ENCODE peak calls at places on chromosome 17, in four cellular contexts. F, Z, B and J are unnamed samples. For H3K4me1, the result is how much of the 10 kb centered on the place peaks cover.

GRCh38 chr17:65029605-65030308 is 26.8 kb downstream of the GNA13 start:
- DNase-seq in F (no peak), Z (peak), B (no peak), J (no peak)

GRCh38 chr17:77798481-77798880 is 160.0 kb upstream of the TNRC6C start:
- DNase-seq in F (no peak), Z (no peak), B (no peak), J (no peak)

GRCh38 chr17:39757931-39758873 is 20.5 kb downstream of the GRB7 start:
- DNase-seq in F (no peak), Z (no peak), B (no peak), J (no peak)

GRCh38 chr17:73348018-73348823 is 36.4 kb upstream of the CDC42EP4 start:
- DNase-seq in F (no peak), Z (no peak), B (no peak), J (peak)

GRCh38 chr17:1580979-1581676 is 18.5 kb upstream of the PITPNA start:
- DNase-seq in F (no peak), Z (no peak), B (peak), J (no peak)

GRCh38 chr17:69773081-69773480 is 301.9 kb upstream of the KCNJ16 start:
- DNase-seq in F (no peak), Z (peak), B (no peak), J (no peak)

GRCh38 chr17:77888242-77889134 is 70.0 kb upstream of the TNRC6C start:
- DNase-seq in F (no peak), Z (peak), B (no peak), J (peak)

GRCh38 chr17:73639926-73640325 is 4.3 kb downstream of the SDK2 start:
- DNase-seq in F (no peak), Z (no peak), B (peak), J (no peak)

GRCh38 chr17:28811594-28812135 is 30.9 kb downstream of the FAM222B start:
- DNase-seq in F (peak), Z (peak), B (peak), J (no peak)

GRCh38 chr17:56912105-56912999 is 1.5 kb downstream of the TRIM25 start:
- DNase-seq in F (no peak), Z (peak), B (no peak), J (peak)

GRCh38 chr17:34756670-34757021 is 177.3 kb downstream of the TMEM132E start:
- DNase-seq in F (no peak), Z (no peak), B (no peak), J (peak)

GRCh38 chr17:78737332-78737731 is 44.7 kb downstream of the CYTH1 start:
- DNase-seq in F (peak), Z (peak), B (no peak), J (no peak)

GRCh38 chr17:55321507-55322064 is 56.8 kb downstream of the HLF start:
- DNase-seq in F (no peak), Z (no peak), B (no peak), J (no peak)

GRCh38 chr17:67183531-67183930 is 61.5 kb downstream of the HELZ start:
- DNase-seq in F (no peak), Z (peak), B (no peak), J (no peak)

GRCh38 chr17:41762841-41763240 is 23.7 kb downstream of the JUP start:
- DNase-seq in F (no peak), Z (no peak), B (no peak), J (no peak)

DNA sequence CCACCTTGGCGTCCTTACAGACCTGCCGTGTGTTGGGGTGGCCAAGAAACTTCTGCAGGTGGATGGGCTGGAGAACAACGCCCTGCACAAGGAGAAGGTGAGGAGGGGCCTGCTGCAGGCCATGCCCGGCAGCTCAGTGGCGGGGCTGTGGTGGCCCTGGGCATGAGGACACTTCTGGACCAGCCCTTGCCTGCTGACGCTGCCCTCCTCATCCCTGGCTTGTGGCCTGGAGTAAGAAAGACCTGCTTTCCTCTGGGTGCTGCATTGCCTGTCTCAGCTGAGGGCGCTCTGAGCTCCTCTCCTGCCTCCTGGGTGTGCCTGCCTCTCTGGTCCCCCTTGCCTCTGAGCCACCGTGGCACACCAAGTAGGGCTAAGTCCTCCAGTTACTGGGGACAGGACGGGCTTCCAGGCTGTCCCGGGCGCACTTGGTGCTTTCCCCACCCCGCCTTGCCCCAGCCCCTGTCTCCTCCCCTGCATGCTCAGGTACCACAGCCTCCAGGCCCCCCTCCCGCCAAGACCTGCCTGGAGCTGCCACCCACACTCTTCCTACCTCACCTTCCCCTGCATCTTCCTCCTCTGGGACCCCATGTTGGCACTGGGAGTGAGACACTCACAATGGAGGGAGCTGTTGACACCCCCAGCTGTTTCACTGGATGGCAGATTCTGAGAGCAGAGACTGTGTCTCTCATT is 8.7 kb downstream of the ENDOV start:
- DNase-seq in F (no peak), Z (no peak), B (no peak), J (peak)
- H3K4me1 ChIP-seq in F (under half), Z (under half), B (under half), J (under half)

DNA sequence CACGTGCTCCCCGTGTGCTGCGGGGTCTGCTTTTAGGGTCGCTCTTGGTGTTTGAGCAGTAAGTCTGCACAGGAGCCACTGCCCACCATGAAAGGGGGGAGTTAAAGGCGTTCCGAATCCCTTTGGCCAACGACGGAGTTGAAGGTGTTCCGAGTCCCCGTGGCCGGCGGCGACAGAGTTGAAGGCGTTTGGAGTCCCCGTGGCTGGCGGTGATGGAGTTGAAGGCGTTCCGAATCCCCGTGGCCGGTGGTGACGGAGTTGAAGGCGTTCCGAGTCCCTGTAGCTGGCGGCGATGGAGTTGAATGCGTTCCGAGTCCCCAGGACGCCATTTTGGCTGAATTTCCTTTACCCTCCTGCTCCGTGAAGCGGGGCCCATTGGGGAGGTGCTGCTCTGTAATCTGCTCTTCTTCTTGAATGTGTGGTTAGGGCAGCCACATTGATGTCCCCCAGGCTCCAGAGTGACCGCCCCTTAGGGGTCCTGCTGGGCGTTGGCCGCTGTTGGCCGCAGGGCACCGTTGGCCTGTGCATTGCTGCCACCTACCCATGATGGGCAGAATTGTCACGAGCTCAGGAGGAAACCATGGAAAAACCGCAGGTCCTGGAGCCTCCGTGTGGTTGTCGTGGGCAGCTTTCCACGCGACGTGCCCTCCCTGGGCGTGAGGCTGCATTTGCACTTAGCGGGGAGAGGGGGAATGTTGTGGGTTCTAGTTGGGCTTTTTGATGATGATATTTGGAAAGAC is 73.7 kb upstream of the ZNF750 start:
- DNase-seq in F (no peak), Z (peak), B (no peak), J (peak)
- H3K27ac ChIP-seq in F (no peak), Z (no peak), B (no peak), J (peak)

DNA sequence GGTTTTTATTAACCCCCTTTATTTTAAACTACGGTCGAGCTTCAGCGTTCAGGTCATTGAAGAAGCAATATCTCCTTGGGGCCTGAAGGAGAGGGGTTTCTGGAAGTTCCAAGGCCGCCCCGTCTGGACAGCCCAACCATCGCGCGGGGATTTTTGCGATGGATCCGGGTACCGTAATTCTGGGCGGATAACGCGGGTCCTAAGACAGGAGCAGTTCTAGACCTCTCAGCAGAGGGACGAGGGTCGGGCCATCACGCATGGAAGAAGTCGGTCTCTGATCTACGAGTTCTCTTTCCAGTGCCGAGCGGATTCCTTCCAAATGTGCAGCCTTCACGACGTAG is 3.6 kb downstream of the BORCS6 start:
- DNase-seq in F (no peak), Z (no peak), B (no peak), J (no peak)
- TF ChIP-seq CTCF in F (peak), Z (no peak), B (no peak), J (no peak)

DNA sequence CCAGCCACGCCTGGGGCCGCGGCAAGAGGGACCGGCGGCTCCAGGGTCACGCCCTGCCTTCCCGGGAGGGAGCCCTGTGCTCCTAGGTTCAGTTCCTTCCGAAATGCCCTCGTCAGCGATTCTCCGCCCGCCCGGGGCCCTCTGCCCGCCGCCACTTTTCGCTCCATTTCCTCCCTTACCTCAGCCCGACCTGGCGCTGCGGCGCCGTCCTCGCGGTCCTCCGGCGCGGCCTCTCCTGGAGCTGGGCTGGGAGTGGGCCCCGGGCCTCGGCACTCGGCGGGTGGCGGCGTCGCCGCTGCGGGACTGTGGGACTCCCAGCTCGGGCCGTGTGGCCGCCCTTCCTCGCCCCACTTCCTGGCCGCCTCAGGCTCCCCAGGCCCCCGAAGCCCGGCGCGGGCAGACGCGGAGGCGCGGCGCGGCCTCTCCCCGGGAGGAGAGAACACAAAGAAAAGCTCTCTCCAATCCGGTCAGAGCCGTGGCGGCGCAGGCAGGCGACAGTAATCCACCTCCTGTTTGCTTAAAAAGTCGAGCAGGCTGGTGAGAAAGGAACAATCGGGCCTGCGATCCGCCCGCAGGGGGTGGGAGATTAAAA is 1.6 kb downstream of the BAHCC1 start:
- DNase-seq in F (peak), Z (peak), B (no peak), J (peak)
- H3K4me1 ChIP-seq in F (under half), Z (under half), B (under half), J (under half)

GRCh38 chr17:44001461-44001920 is 2.9 kb upstream of the NAGS start:
- DNase-seq in F (no peak), Z (no peak), B (no peak), J (peak)

GRCh38 chr17:43998552-43998951 is 5.9 kb upstream of the NAGS start:
- DNase-seq in F (no peak), Z (no peak), B (no peak), J (no peak)

GRCh38 chr17:44000871-44001460 is 3.5 kb upstream of the NAGS start:
- DNase-seq in F (no peak), Z (no peak), B (no peak), J (no peak)

GRCh38 chr17:44000141-44000860 is 4.1 kb upstream of the NAGS start:
- DNase-seq in F (no peak), Z (no peak), B (no peak), J (no peak)

DNA sequence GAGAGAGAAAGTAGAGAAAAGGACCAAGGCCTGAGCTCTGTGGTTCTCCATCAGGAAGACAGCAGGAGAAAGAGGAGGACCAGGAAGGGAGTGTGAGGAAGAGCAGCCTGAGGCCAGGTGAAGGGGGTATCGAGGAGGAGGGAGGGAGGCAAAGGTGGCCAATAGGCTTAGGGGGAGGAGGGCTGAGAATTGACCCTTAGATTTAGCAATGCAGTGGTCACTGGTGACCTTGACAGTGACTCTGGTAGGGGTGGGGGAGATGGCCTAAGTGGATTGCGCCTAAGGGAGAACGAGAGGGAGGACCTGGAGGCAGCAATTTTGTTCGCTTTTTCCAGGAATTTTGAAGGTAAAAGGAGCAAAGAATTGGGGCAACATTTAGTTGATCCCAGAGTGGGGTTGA is 5.4 kb upstream of the NAGS start:
- DNase-seq in F (no peak), Z (no peak), B (no peak), J (no peak)
- H3K27ac ChIP-seq in F (no peak), Z (no peak), B (no peak), J (no peak)

GRCh38 chr17:75088902-75089417 is 1.2 kb downstream of the SLC16A5 start:
- DNase-seq in F (peak), Z (peak), B (no peak), J (peak)

GRCh38 chr17:75088465-75088895 is 726 bp downstream of the SLC16A5 start:
- DNase-seq in F (no peak), Z (no peak), B (no peak), J (no peak)

GRCh38 chr17:75091855-75092327 is 4.1 kb downstream of the SLC16A5 start:
- DNase-seq in F (no peak), Z (no peak), B (no peak), J (no peak)

GRCh38 chr17:75093543-75094158 is 5.9 kb downstream of the SLC16A5 start:
- DNase-seq in F (no peak), Z (no peak), B (no peak), J (no peak)

GRCh38 chr17:75090871-75091854 is 3.4 kb downstream of the SLC16A5 start:
- DNase-seq in F (peak), Z (no peak), B (no peak), J (peak)
- TF ChIP-seq CTCF in F (no peak), Z (no peak), B (no peak), J (no peak)

DNA sequence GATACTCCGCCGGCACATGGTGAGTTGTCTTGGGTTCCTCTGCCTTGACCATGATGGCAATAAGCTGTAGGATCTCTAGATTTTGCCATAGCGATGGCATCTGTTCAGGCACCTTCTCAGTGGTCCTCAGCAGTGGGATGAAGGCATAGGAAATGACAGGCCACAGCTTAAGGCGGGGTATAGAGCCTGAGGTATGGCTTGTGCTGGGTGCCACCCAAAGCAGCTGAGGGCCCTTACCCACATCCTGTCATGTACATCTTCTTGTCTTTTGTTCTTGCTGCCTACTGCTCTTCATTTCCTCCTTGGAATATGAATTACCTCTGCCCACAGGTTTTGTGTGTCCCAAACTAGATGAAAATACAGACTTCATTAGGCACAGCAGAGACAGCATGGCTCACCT is 29.5 kb downstream of the KAT7 start:
- DNase-seq in F (no peak), Z (no peak), B (no peak), J (no peak)
- H3K4me1 ChIP-seq in F (under half), Z (half or more), B (half or more), J (under half)